ENCODE peak calls at places on chromosome 1, in four cellular contexts. F, C, J and R are unnamed samples.

GRCh38 chr1:157201767-157202166 is 63.6 kb upstream of the ETV3 start:
- DNase-seq in J (no peak), C (no peak), F (no peak), R (no peak)

GRCh38 chr1:27119270-27119618 is 35.7 kb downstream of the SLC9A1 start:
- DNase-seq in J (no peak), C (no peak), F (no peak), R (no peak)

GRCh38 chr1:151056574-151056973 is 2.8 kb downstream of the CDC42SE1 start:
- DNase-seq in C (no peak), J (no peak), F (no peak), R (no peak)

GRCh38 chr1:40210514-40211204 is 37.1 kb upstream of the TMCO2 start:
- DNase-seq in C (no peak), F (no peak), J (no peak), R (no peak)

GRCh38 chr1:232868793-232869491 is 63.7 kb downstream of the MAP10 start:
- DNase-seq in C (no peak), J (peak; percentile 6), F (no peak), R (no peak)

GRCh38 chr1:240234477-240235225 is 143.0 kb downstream of the FMN2 start:
- DNase-seq in C (no peak), F (no peak), J (no peak), R (no peak)

GRCh38 chr1:31073044-31073443 is 7.5 kb upstream of the PUM1 start:
- DNase-seq in F (no peak), C (no peak), J (no peak), R (no peak)

GRCh38 chr1:17121881-17122280 is 2.6 kb upstream of the PADI2 start:
- DNase-seq in F (no peak), C (no peak), J (no peak), R (no peak)

GRCh38 chr1:24745711-24746582 is 700 bp downstream of the CLIC4 start:
- DNase-seq in J (peak; percentile 21), C (peak; percentile 22), F (peak; percentile 60), R (no peak)

GRCh38 chr1:201137579-201138310 is 10.8 kb upstream of the ASCL5 start:
- DNase-seq in F (no peak), J (no peak), C (no peak), R (peak; percentile 81)

GRCh38 chr1:217389895-217390294 is 241.0 kb downstream of the GPATCH2 start:
- DNase-seq in C (no peak), F (no peak), J (no peak), R (no peak)

GRCh38 chr1:26799479-26800133 is 11.9 kb downstream of the PIGV start:
- DNase-seq in F (no peak), J (peak; percentile 25), C (no peak), R (peak; percentile 87)

GRCh38 chr1:93798301-93798700 is 80.7 kb downstream of the DNTTIP2 start:
- DNase-seq in J (no peak), C (no peak), F (no peak), R (no peak)

GRCh38 chr1:204254031-204254661 is 40.4 kb upstream of the GOLT1A start:
- DNase-seq in J (no peak), C (no peak), F (no peak), R (no peak)